ENCODE peak calls at places on chromosomes 4 and X, in seven cellular contexts. J, R, Y, H, N, O and I are unnamed samples. For H3K79me1, the result is how much of the 10 kb centered on the place peaks cover.

GRCh38 chrX:134673123-134673522 is 14.9 kb upstream of the PLAC1 start:
- DNase-seq in J (no peak), R (no peak), Y (no peak), H (no peak), N (no peak), O (no peak), I (no peak)

GRCh38 chrX:123962006-123962485 is 540 bp downstream of the STAG2 start:
- DNase-seq in J (no peak), R (no peak), Y (no peak), H (no peak), N (no peak), O (peak), I (no peak)

GRCh38 chr4:147683717-147684700 is at the start of gene PRMT9:
- DNase-seq in J (peak), R (peak), Y (peak), H (peak), N (peak), O (peak), I (peak)

GRCh38 chr4:17103231-17103630 is 204.8 kb upstream of the LDB2 start:
- DNase-seq in J (peak), R (peak), Y (no peak), H (no peak), N (no peak), O (no peak), I (no peak)

GRCh38 chr4:44869222-44869882 is 143.0 kb upstream of the GNPDA2 start:
- DNase-seq in J (no peak), R (no peak), Y (no peak), H (no peak), N (no peak), O (no peak), I (peak)

GRCh38 chr4:15893967-15894366 is 44.6 kb downstream of the FGFBP1 start:
- DNase-seq in J (peak), R (peak), Y (no peak), H (no peak), N (no peak), O (peak), I (no peak)

GRCh38 chrX:136182394-136182793 is 35.1 kb downstream of the FHL1 start:
- DNase-seq in J (no peak), R (no peak), Y (no peak), H (no peak), N (no peak), O (no peak), I (no peak)

GRCh38 chr4:142126890-142127497 is 490.6 kb downstream of the IL15 start:
- DNase-seq in J (peak), R (peak), Y (peak), H (peak), N (peak), O (peak), I (peak)

GRCh38 chrX:68841251-68842049 is 12.6 kb downstream of the EFNB1 start:
- DNase-seq in J (no peak), R (no peak), Y (no peak), H (no peak), N (no peak), O (no peak), I (no peak)

GRCh38 chrX:68843992-68844391 is 15.2 kb downstream of the EFNB1 start:
- DNase-seq in J (no peak), R (no peak), Y (no peak), H (no peak), N (no peak), O (no peak), I (no peak)

GRCh38 chrX:68842351-68842750 is 13.5 kb downstream of the EFNB1 start:
- DNase-seq in J (no peak), R (no peak), Y (no peak), H (no peak), N (no peak), O (no peak), I (no peak)

GRCh38 chrX:68840256-68840655 is 11.4 kb downstream of the EFNB1 start:
- DNase-seq in J (no peak), R (no peak), Y (no peak), H (no peak), N (no peak), O (no peak), I (no peak)

GRCh38 chrX:68842781-68843581 is 14.2 kb downstream of the EFNB1 start:
- DNase-seq in J (no peak), R (peak), Y (no peak), H (no peak), N (no peak), O (no peak), I (no peak)
- H3K27ac ChIP-seq in J (peak), R (no peak), Y (no peak), H (no peak), N (no peak), O (no peak), I (no peak)

GRCh38 chr4:148843625-148844024 is 401.4 kb upstream of the NR3C2 start:
- DNase-seq in J (no peak), R (no peak), Y (no peak), H (no peak), N (no peak), O (no peak), I (no peak)
- H2AK5ac ChIP-seq in J (no peak), R (no peak), Y (no peak), H (no peak), N (no peak), O (no peak), I (no peak)

DNA sequence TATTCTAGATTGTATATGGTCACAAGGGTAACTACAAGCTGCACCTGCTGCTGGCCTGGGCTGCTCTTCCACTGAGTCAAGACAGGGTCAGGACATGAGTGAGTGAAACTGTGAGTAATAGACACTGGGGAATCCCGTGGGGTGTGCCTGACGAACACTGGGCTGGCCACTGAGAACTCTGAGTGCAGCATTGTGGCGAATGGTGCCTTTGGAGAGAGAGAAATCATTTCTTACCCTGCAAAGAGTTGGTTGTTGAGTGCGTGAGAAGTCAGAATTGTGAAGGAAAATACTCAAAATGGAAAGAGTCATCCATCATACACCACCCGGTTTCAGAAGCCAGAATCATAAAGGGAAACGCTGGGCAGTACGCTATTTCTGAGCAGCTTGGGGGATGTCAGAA is 43.1 kb upstream of the LSM6 start:
- DNase-seq in J (peak), R (no peak), Y (no peak), H (no peak), N (no peak), O (no peak), I (no peak)
- H3K79me1 ChIP-seq in J (under half), R (under half), Y (under half), H (under half), N (under half), O (under half), I (under half)

DNA sequence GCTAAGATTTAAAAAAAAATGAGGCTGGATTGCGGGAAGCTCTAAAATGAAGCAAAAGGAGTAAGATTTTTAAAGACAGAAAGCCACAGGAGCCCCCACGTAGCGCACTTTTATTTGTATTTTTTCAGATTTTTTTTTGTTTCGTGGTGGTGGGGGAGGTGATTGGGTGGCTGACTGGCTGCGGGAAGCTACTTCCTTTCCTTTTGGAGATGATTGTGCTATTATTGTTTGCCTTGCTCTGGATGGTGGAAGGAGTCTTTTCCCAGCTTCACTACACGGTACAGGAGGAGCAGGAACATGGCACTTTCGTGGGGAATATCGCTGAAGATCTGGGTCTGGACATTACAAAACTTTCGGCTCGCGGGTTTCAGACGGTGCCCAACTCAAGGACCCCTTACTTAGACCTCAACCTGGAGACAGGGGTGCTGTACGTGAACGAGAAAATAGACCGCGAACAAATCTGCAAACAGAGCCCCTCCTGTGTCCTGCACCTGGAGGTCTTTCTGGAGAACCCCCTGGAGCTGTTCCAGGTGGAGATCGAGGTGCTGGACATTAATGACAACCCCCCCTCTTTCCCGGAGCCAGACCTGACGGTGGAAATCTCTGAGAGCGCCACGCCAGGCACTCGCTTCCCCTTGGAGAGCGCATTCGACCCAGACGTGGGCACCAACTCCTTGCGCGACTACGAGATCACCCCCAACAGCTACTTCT is 993 bp downstream of the PCDH10 start:
- DNase-seq in J (peak), R (no peak), Y (no peak), H (peak), N (no peak), O (no peak), I (no peak)
- H3K27ac ChIP-seq in J (no peak), R (no peak), Y (no peak), H (no peak), N (no peak), O (no peak), I (no peak)

GRCh38 chr4:75658881-75659280 is 14.3 kb downstream of the G3BP2 start:
- DNase-seq in J (peak), R (peak), Y (no peak), H (no peak), N (no peak), O (no peak), I (no peak)

GRCh38 chr4:75653845-75654503 is 19.2 kb downstream of the G3BP2 start:
- DNase-seq in J (peak), R (peak), Y (no peak), H (no peak), N (no peak), O (peak), I (peak)

GRCh38 chr4:75654905-75655304 is 18.3 kb downstream of the G3BP2 start:
- DNase-seq in J (no peak), R (no peak), Y (no peak), H (no peak), N (no peak), O (no peak), I (no peak)

GRCh38 chr4:75659512-75660031 is 13.6 kb downstream of the G3BP2 start:
- DNase-seq in J (no peak), R (no peak), Y (no peak), H (no peak), N (no peak), O (no peak), I (no peak)

GRCh38 chr4:75655562-75655961 is 17.6 kb downstream of the G3BP2 start:
- DNase-seq in J (no peak), R (no peak), Y (no peak), H (no peak), N (no peak), O (no peak), I (no peak)
- H2AK5ac ChIP-seq in J (no peak), R (no peak), Y (no peak), H (no peak), N (no peak), O (no peak), I (no peak)

GRCh38 chrX:149715468-149715867 is 3.6 kb downstream of the MAGEA11 start:
- DNase-seq in J (no peak), R (no peak), Y (no peak), H (no peak), N (no peak), O (no peak), I (no peak)

GRCh38 chrX:149717803-149718202 is 5.9 kb downstream of the MAGEA11 start:
- DNase-seq in J (no peak), R (no peak), Y (no peak), H (no peak), N (no peak), O (no peak), I (no peak)

GRCh38 chrX:149721778-149722177 is 9.9 kb downstream of the MAGEA11 start:
- DNase-seq in J (no peak), R (no peak), Y (no peak), H (no peak), N (no peak), O (no peak), I (no peak)

GRCh38 chrX:149720021-149720689 is 8.3 kb downstream of the MAGEA11 start:
- DNase-seq in J (no peak), R (no peak), Y (no peak), H (peak), N (no peak), O (no peak), I (peak)

DNA sequence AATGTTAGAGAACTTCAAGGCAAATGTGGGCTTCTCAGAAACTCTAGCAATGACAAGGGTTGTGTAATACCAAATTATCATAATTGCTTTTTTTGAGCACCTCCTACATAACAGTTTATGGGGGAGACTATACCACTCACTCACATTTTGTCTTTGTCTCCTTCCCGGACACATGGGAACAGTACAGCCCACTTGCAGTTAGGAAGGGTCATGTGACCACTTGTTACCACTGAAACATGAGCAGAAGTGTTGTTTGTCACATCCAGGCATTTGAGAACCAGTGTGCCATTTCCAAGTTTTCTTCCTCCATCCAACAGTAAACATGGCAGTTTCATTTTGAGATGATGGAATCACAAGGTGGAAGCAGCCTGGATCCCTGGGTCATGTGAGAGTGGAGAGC is 6.9 kb downstream of the MAGEA11 start:
- DNase-seq in J (no peak), R (no peak), Y (no peak), H (no peak), N (no peak), O (no peak), I (no peak)
- H3K79me1 ChIP-seq in J (under half), R (under half), Y (under half), H (under half), N (under half), O (under half), I (under half)